ENCODE peak calls at places on chromosomes 6 and 20, in nine cellular contexts. One of them, this sample, is unnamed.

GRCh38 chr20:63696311-63696627 is 183 bp upstream of the TNFRSF6B start:
- DNase-seq in GM23338: peak
- DNase-seq in GM12878: no peak
- DNase-seq in AG10803: no peak
- DNase-seq in IMR-90: no peak
- DNase-seq in Calu3: no peak
- DNase-seq in lower leg skin: peak
- DNase-seq in AG04450: no peak
- DNase-seq in adrenal gland: peak
- DNase-seq in this sample: peak

GRCh38 chr6:164097557-164098398 is 683.3 kb downstream of the QKI start:
- DNase-seq in GM12878: no peak
- DNase-seq in adrenal gland: no peak
- DNase-seq in GM23338: peak
- DNase-seq in lower leg skin: no peak
- DNase-seq in IMR-90: peak
- DNase-seq in AG04450: no peak
- DNase-seq in AG10803: peak
- DNase-seq in Calu3: no peak
- DNase-seq in this sample: no peak

GRCh38 chr6:170094686-170095272 is 196.1 kb downstream of the DLL1 start:
- DNase-seq in lower leg skin: peak
- DNase-seq in GM12878: no peak
- DNase-seq in IMR-90: no peak
- DNase-seq in AG04450: no peak
- DNase-seq in AG10803: no peak
- DNase-seq in adrenal gland: peak
- DNase-seq in GM23338: no peak
- DNase-seq in Calu3: no peak
- DNase-seq in this sample: peak

GRCh38 chr6:152356659-152357058 is 280.5 kb downstream of the SYNE1 start:
- DNase-seq in GM12878: no peak
- DNase-seq in AG04450: no peak
- DNase-seq in GM23338: peak
- DNase-seq in IMR-90: peak
- DNase-seq in Calu3: no peak
- DNase-seq in AG10803: peak
- DNase-seq in lower leg skin: no peak
- DNase-seq in adrenal gland: no peak
- DNase-seq in this sample: no peak

GRCh38 chr20:57393321-57394086 is 2.3 kb downstream of the RBM38 start:
- DNase-seq in AG04450: no peak
- DNase-seq in AG10803: no peak
- DNase-seq in adrenal gland: no peak
- DNase-seq in GM12878: no peak
- DNase-seq in lower leg skin: no peak
- DNase-seq in IMR-90: no peak
- DNase-seq in GM23338: no peak
- DNase-seq in Calu3: no peak
- DNase-seq in this sample: no peak

GRCh38 chr6:43702522-43703440 is 15.2 kb upstream of the MRPS18A start:
- DNase-seq in adrenal gland: peak
- DNase-seq in GM23338: peak
- DNase-seq in IMR-90: peak
- DNase-seq in AG10803: peak
- DNase-seq in GM12878: no peak
- DNase-seq in Calu3: peak
- DNase-seq in lower leg skin: peak
- DNase-seq in AG04450: peak
- DNase-seq in this sample: peak

GRCh38 chr6:64220776-64221175 is 585.2 kb downstream of the PHF3 start:
- DNase-seq in GM23338: no peak
- DNase-seq in AG10803: no peak
- DNase-seq in IMR-90: peak
- DNase-seq in AG04450: no peak
- DNase-seq in adrenal gland: no peak
- DNase-seq in Calu3: no peak
- DNase-seq in lower leg skin: no peak
- DNase-seq in GM12878: no peak
- DNase-seq in this sample: no peak

GRCh38 chr6:31621320-31621939 is 915 bp downstream of the PRRC2A start:
- DNase-seq in adrenal gland: no peak
- DNase-seq in lower leg skin: no peak
- DNase-seq in GM12878: no peak
- DNase-seq in Calu3: no peak
- DNase-seq in GM23338: no peak
- DNase-seq in IMR-90: no peak
- DNase-seq in AG10803: no peak
- DNase-seq in AG04450: no peak
- DNase-seq in this sample: no peak

GRCh38 chr20:63706027-63706695 is 1.6 kb downstream of the ARFRP1 start:
- DNase-seq in adrenal gland: peak
- DNase-seq in lower leg skin: no peak
- DNase-seq in GM23338: no peak
- DNase-seq in AG10803: no peak
- DNase-seq in IMR-90: no peak
- DNase-seq in Calu3: no peak
- DNase-seq in AG04450: no peak
- DNase-seq in GM12878: no peak
- DNase-seq in this sample: no peak

GRCh38 chr6:150144294-150144868 is 1.5 kb downstream of the PPP1R14C start:
- DNase-seq in GM12878: no peak
- DNase-seq in adrenal gland: no peak
- DNase-seq in AG10803: peak
- DNase-seq in Calu3: no peak
- DNase-seq in IMR-90: no peak
- DNase-seq in AG04450: no peak
- DNase-seq in GM23338: no peak
- DNase-seq in lower leg skin: no peak
- DNase-seq in this sample: no peak

GRCh38 chr6:4687989-4688947 is 87.9 kb upstream of the CDYL start:
- DNase-seq in GM23338: no peak
- DNase-seq in IMR-90: peak
- DNase-seq in AG04450: peak
- DNase-seq in AG10803: peak
- DNase-seq in GM12878: no peak
- DNase-seq in lower leg skin: peak
- DNase-seq in Calu3: peak
- DNase-seq in adrenal gland: peak
- DNase-seq in this sample: peak

DNA sequence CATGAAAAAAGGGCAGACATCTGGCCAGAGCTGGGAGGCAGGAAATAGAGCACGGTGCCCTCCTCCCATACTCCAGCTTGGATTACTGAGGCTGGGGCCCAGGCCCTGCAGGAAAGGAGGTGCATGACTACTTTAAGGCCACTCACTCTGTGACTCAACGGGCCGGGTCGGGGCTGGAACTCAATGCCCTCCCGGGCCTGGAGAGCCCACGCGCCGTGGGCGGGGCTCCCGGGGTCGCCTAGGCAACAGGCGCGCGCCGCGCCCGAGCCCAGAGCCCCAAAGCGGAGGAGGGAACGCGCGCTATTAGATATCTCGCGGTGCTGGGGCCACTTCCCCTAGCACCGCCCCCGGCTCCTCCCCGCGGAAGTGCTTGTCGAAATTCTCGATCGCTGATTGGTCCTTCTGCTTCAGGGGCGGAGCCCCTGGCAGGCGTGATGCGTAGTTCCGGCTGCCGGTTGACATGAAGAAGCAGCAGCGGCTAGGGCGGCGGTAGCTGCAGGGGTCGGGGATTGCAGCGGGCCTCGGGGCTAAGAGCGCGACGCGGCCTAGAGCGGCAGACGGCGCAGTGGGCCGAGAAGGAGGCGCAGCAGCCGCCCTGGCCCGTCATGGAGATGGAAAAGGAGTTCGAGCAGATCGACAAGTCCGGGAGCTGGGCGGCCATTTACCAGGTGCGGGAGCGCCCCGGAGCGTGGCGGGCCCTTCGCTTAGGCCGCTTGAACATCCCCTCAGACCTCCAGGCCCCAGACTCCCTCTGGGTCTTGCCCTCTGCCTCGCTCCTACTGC is at the start of gene PTPN1:
- DNase-seq in AG10803: peak
- DNase-seq in lower leg skin: peak
- DNase-seq in adrenal gland: peak
- DNase-seq in Calu3: peak
- DNase-seq in IMR-90: peak
- DNase-seq in GM23338: peak
- DNase-seq in GM12878: peak
- DNase-seq in AG04450: peak
- DNase-seq in this sample: peak
- TF ChIP-seq CTCF in AG10803: peak
- TF ChIP-seq CTCF in lower leg skin: no peak
- TF ChIP-seq CTCF in adrenal gland: peak
- TF ChIP-seq CTCF in Calu3: peak
- TF ChIP-seq CTCF in IMR-90: peak
- TF ChIP-seq CTCF in GM23338: no peak
- TF ChIP-seq CTCF in GM12878: no peak
- TF ChIP-seq CTCF in AG04450: peak
- TF ChIP-seq CTCF in this sample: no peak

DNA sequence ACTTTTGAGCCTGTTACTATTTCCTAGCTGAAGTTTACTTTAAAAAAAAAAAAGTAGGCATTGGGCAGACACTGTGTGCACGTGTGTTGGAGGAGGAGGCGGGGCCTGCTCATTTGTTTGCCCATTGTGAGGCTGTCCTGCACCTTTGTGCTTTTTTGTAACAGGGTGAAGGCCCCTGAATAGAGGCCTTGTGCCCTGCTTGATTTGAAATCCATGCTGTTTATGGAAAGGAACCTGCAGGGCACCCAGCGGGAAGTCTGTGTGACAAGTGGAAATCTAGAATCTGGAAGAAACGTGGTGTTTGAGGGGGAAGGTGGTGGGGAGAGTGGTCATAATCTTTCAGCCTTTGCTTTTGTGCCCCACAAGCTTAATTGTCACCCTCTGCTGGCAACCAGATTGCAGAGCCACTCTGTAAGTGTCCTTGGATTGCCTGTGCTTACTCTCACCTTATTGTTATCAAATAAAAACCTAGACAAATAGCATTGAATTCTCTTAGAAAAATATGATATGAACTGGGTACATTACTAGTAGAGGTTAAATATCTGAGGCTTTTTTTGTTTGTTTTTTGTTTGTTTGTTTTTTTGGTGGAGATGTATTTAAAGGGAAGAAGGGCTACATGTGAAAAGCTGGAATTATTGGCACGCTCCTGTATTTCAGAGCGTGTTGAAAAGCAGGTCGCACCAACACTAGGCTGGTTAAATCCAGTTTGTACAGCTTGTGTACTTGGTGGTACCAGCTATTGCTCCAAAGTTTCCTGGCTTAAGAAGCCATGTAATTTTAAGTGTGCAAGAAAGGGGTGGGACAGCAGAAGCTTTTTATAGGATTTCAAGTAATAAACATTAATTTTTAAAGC is 156.2 kb downstream of the ARID1B start:
- DNase-seq in Calu3: peak
- DNase-seq in lower leg skin: no peak
- DNase-seq in IMR-90: no peak
- DNase-seq in adrenal gland: no peak
- DNase-seq in AG04450: no peak
- DNase-seq in AG10803: no peak
- DNase-seq in GM23338: peak
- DNase-seq in GM12878: no peak
- DNase-seq in this sample: no peak
- TF ChIP-seq CTCF in Calu3: no peak
- TF ChIP-seq CTCF in lower leg skin: no peak
- TF ChIP-seq CTCF in IMR-90: no peak
- TF ChIP-seq CTCF in adrenal gland: no peak
- TF ChIP-seq CTCF in AG04450: no peak
- TF ChIP-seq CTCF in AG10803: no peak
- TF ChIP-seq CTCF in GM23338: peak
- TF ChIP-seq CTCF in GM12878: no peak
- TF ChIP-seq CTCF in this sample: no peak

GRCh38 chr6:26030716-26031115 is 56.5 kb upstream of the HFE start:
- DNase-seq in lower leg skin: no peak
- DNase-seq in AG04450: no peak
- DNase-seq in adrenal gland: no peak
- DNase-seq in Calu3: no peak
- DNase-seq in AG10803: no peak
- DNase-seq in IMR-90: no peak
- DNase-seq in GM23338: no peak
- DNase-seq in GM12878: no peak
- DNase-seq in this sample: no peak

GRCh38 chr6:26031151-26031594 is 56.1 kb upstream of the HFE start:
- DNase-seq in GM12878: no peak
- DNase-seq in adrenal gland: no peak
- DNase-seq in GM23338: no peak
- DNase-seq in AG10803: no peak
- DNase-seq in IMR-90: no peak
- DNase-seq in lower leg skin: no peak
- DNase-seq in AG04450: no peak
- DNase-seq in Calu3: no peak
- DNase-seq in this sample: no peak

GRCh38 chr6:26033132-26033941 is 53.9 kb upstream of the HFE start:
- DNase-seq in GM12878: peak
- DNase-seq in AG04450: peak
- DNase-seq in AG10803: peak
- DNase-seq in IMR-90: peak
- DNase-seq in Calu3: peak
- DNase-seq in GM23338: peak
- DNase-seq in adrenal gland: peak
- DNase-seq in lower leg skin: peak
- DNase-seq in this sample: no peak

GRCh38 chr6:26032387-26033131 is 54.7 kb upstream of the HFE start:
- DNase-seq in GM23338: peak
- DNase-seq in lower leg skin: no peak
- DNase-seq in Calu3: no peak
- DNase-seq in AG10803: peak
- DNase-seq in AG04450: no peak
- DNase-seq in GM12878: peak
- DNase-seq in IMR-90: peak
- DNase-seq in adrenal gland: peak
- DNase-seq in this sample: no peak

GRCh38 chr6:26031595-26032386 is 55.4 kb upstream of the HFE start:
- DNase-seq in GM12878: peak
- DNase-seq in AG04450: peak
- DNase-seq in AG10803: peak
- DNase-seq in adrenal gland: peak
- DNase-seq in Calu3: peak
- DNase-seq in GM23338: peak
- DNase-seq in IMR-90: peak
- DNase-seq in lower leg skin: peak
- DNase-seq in this sample: peak
- TF ChIP-seq CTCF in GM12878: no peak
- TF ChIP-seq CTCF in AG04450: peak
- TF ChIP-seq CTCF in AG10803: peak
- TF ChIP-seq CTCF in adrenal gland: no peak
- TF ChIP-seq CTCF in Calu3: no peak
- TF ChIP-seq CTCF in GM23338: no peak
- TF ChIP-seq CTCF in IMR-90: peak
- TF ChIP-seq CTCF in lower leg skin: no peak
- TF ChIP-seq CTCF in this sample: no peak

DNA sequence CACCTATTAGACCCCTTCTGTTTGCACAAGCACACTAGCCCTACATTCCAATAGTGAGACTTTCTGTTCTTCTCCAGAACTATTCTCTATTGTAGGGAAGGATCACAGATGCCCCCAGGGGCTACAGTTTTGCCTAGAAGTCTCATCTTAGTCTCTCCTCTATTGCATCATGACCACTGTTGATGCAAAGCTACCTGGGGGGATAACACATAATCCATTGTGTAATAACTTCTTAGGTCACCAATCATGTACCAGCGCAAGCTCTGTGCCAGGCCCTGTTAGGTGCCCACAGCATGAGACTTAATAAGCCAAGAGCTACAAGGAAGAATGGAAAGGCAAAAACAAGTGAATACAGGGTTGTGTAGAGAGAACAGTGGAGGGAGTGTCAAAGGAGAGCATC is 98.1 kb upstream of the TNFAIP3 start:
- DNase-seq in lower leg skin: no peak
- DNase-seq in adrenal gland: no peak
- DNase-seq in GM12878: no peak
- DNase-seq in AG10803: no peak
- DNase-seq in Calu3: no peak
- DNase-seq in AG04450: no peak
- DNase-seq in GM23338: no peak
- DNase-seq in IMR-90: no peak
- DNase-seq in this sample: no peak
- TF ChIP-seq CTCF in lower leg skin: no peak
- TF ChIP-seq CTCF in adrenal gland: no peak
- TF ChIP-seq CTCF in GM12878: no peak
- TF ChIP-seq CTCF in AG10803: no peak
- TF ChIP-seq CTCF in Calu3: no peak
- TF ChIP-seq CTCF in AG04450: no peak
- TF ChIP-seq CTCF in GM23338: no peak
- TF ChIP-seq CTCF in IMR-90: no peak
- TF ChIP-seq CTCF in this sample: no peak

This sample was measured in CD14-positive monocyte.